ENCODE peak calls at places on chromosome 10, in four cellular contexts. S is pancreas, I is kidney, O is mammary epithelial cell. L is an unnamed sample. For H3K4me1, the result is how much of the 10 kb centered on the place peaks cover.

GRCh38 chr10:119620241-119620753 is 23.5 kb upstream of the TIAL1 start:
- DNase-seq in S (no peak), I (no peak), O (peak), L (no peak)

GRCh38 chr10:97861351-97861750 is 11.7 kb downstream of the GOLGA7B start:
- DNase-seq in S (peak), I (no peak), O (peak), L (peak)

GRCh38 chr10:49736564-49737113 is 25.5 kb downstream of the OGDHL start:
- DNase-seq in S (no peak), I (no peak), O (no peak), L (no peak)

GRCh38 chr10:7351905-7352304 is 58.9 kb downstream of the SFMBT2 start:
- DNase-seq in S (no peak), I (no peak), O (no peak), L (no peak)

GRCh38 chr10:129466703-129467345 is at the start of gene MGMT:
- DNase-seq in S (peak), I (peak), O (peak), L (peak)

GRCh38 chr10:44030132-44030531 is 354.8 kb downstream of the CXCL12 start:
- DNase-seq in S (no peak), I (no peak), O (no peak), L (no peak)

GRCh38 chr10:10007972-10008371 is 1009.7 kb upstream of the CELF2 start:
- DNase-seq in S (no peak), I (no peak), O (no peak), L (no peak)

GRCh38 chr10:70145666-70146488 is 623 bp downstream of the TYSND1 start:
- DNase-seq in S (peak), I (peak), O (peak), L (peak)

GRCh38 chr10:55474258-55474657 is 673.2 kb upstream of the PCDH15 start:
- DNase-seq in S (no peak), I (no peak), O (no peak), L (no peak)

GRCh38 chr10:128059266-128059850 is 66.9 kb downstream of the MKI67 start:
- DNase-seq in S (no peak), I (peak), O (no peak), L (no peak)

GRCh38 chr10:123862421-123863188 is 29.0 kb downstream of the CPXM2 start:
- DNase-seq in S (no peak), I (no peak), O (no peak), L (no peak)

GRCh38 chr10:60967854-60968484 is 24.0 kb upstream of the RHOBTB1 start:
- DNase-seq in S (no peak), I (no peak), O (no peak), L (no peak)

GRCh38 chr10:35257057-35257983 is 79.0 kb upstream of the CCNY start:
- DNase-seq in S (no peak), I (no peak), O (no peak), L (no peak)

GRCh38 chr10:47374611-47375536 is 9.2 kb downstream of the ZNF488 start:
- DNase-seq in S (no peak), I (no peak), O (no peak), L (no peak)

GRCh38 chr10:1872151-1872726 is 134.9 kb upstream of the ADARB2 start:
- DNase-seq in S (no peak), I (no peak), O (no peak), L (no peak)

GRCh38 chr10:24724381-24725228 is 918 bp upstream of the ARHGAP21 start:
- DNase-seq in S (peak), I (peak), O (peak), L (peak)

GRCh38 chr10:48455392-48456151 is 149.1 kb downstream of the MAPK8 start:
- DNase-seq in S (no peak), I (peak), O (no peak), L (no peak)

GRCh38 chr10:22600516-22600915 is 113.9 kb downstream of the PIP4K2A start:
- DNase-seq in S (no peak), I (no peak), O (no peak), L (peak)

GRCh38 chr10:93077860-93078337 is 4.2 kb downstream of the CYP26A1 start:
- DNase-seq in S (no peak), I (no peak), O (no peak), L (no peak)

GRCh38 chr10:480928-481551 is 208.4 kb downstream of the DIP2C start:
- DNase-seq in S (no peak), I (peak), O (no peak), L (peak)

GRCh38 chr10:61841338-61841875 is 60.1 kb upstream of the ARID5B start:
- DNase-seq in S (no peak), I (no peak), O (no peak), L (no peak)

GRCh38 chr10:115996031-115996430 is 277.0 kb downstream of the GFRA1 start:
- DNase-seq in S (no peak), I (no peak), O (no peak), L (no peak)

GRCh38 chr10:34797155-34797554 is 17.9 kb downstream of the PARD3 start:
- DNase-seq in S (no peak), I (no peak), O (no peak), L (no peak)

GRCh38 chr10:95181731-95182130 is 12.3 kb upstream of the ACSM6 start:
- DNase-seq in S (no peak), I (no peak), O (no peak), L (no peak)

GRCh38 chr10:33800545-33800944 is 466.1 kb upstream of the NRP1 start:
- DNase-seq in S (no peak), I (no peak), O (no peak), L (no peak)

GRCh38 chr10:91208645-91209044 is 11.8 kb upstream of the PCGF5 start:
- DNase-seq in S (no peak), I (no peak), O (no peak), L (no peak)
- H3K4me1 ChIP-seq in S (under half), I (under half), O (under half), L (under half)

DNA sequence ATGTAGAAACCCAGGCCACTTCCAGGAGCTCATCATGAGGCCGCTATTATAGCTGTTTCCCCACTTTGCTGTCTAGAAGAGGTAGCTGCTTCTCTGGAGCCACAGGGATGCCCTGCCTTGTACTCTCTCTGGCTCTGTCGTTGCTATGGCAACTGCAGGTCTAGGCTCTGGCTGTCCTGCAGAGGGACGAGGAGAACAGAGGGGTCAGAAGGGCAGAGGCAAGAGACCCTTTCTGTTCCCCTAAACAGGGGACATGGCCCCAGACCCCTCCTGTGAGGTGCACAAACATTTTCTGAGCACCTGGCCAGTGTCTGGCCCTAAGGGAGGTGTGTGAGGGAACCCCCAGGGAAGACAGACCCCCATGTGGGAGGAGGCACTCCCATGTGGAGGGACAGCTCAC is 31.4 kb downstream of the ITPRIP start:
- DNase-seq in S (no peak), I (no peak), O (no peak), L (no peak)
- H3K4me1 ChIP-seq in S (under half), I (under half), O (under half), L (under half)

DNA sequence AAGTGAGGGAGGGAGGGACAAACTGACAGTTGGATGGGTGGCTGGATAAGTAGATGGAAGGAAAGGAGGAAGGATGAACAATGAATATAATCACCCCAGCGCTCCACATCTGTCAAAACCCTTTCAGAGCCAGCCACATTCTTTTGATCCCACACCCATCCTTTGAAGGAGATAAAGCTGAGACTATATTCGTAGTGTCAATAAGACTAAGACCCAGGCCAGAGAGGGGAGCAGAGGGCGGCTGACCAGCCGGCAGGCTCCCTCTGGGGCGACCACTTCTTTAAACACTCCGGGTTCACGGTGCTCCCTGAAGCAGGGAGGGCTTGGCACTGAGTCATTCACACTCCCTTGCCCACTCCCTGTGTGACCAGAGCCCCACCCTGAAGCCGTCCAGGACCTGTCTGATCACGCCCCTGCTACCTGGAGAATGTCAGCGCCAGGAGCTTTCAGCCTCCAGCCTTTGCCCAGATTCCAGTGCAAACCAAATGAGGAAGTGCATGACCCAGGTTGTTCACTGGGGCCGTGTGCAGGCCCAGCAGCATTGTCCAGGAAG is 34.3 kb downstream of the UNC5B start:
- DNase-seq in S (no peak), I (peak), O (peak), L (no peak)
- H3K4me1 ChIP-seq in S (under half), I (half or more), O (half or more), L (half or more)

GRCh38 chr10:111200505-111201186 is 123.8 kb downstream of the ADRA2A start:
- DNase-seq in S (peak), I (no peak), O (no peak), L (no peak)

GRCh38 chr10:111207525-111207924 is 130.7 kb downstream of the ADRA2A start:
- DNase-seq in S (peak), I (no peak), O (no peak), L (peak)

GRCh38 chr10:111204880-111205279 is 128.1 kb downstream of the ADRA2A start:
- DNase-seq in S (no peak), I (no peak), O (no peak), L (no peak)

GRCh38 chr10:111206521-111206920 is 129.7 kb downstream of the ADRA2A start:
- DNase-seq in S (no peak), I (no peak), O (no peak), L (no peak)

DNA sequence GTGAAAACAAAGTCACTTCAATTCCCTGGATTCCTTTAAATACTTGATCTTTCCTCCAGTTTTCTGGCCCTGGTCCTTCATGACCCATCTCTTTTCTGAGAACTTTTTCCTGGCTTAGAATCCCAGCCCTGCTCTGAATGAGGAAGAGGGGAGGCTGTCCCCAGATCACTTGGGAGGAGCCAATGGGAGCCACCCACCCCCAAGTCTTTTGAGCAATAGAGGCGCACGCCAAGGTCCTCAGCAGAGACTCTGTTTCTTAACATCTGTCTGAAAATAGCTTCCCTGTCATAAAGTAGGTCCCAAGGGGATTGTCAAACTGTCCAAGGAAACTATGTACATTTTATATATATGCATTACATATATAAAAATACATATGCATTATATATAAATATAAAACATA is 126.8 kb downstream of the ADRA2A start:
- DNase-seq in S (no peak), I (peak), O (no peak), L (no peak)
- H3K4me1 ChIP-seq in S (under half), I (under half), O (under half), L (under half)

GRCh38 chr10:132410056-132410778 is 13.2 kb downstream of the PWWP2B start:
- DNase-seq in S (peak), I (peak), O (no peak), L (no peak)
- H3K4me1 ChIP-seq in S (half or more), I (half or more), O (under half), L (under half)

DNA sequence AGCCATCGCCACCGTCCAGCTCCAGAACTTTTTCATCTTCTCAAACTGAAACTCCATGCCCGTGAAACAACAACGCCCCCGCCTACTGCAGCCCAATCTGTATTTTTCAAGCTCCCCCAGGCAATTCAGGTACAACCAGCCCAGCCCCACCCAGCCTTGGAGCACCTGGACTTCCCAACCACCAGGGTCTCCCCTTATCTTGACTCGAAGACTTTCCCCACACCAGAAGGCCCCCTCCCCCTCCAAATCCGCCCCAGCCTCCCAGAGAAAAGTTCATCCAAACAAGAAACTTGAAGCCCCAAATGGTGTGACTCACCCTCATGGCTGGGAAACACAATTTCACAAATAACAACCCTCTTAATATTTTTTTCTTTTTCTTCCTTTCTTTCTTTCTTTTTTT is 10.6 kb downstream of the ZCCHC24 start:
- DNase-seq in S (no peak), I (no peak), O (peak), L (no peak)
- H3K4me1 ChIP-seq in S (under half), I (under half), O (under half), L (under half)

DNA sequence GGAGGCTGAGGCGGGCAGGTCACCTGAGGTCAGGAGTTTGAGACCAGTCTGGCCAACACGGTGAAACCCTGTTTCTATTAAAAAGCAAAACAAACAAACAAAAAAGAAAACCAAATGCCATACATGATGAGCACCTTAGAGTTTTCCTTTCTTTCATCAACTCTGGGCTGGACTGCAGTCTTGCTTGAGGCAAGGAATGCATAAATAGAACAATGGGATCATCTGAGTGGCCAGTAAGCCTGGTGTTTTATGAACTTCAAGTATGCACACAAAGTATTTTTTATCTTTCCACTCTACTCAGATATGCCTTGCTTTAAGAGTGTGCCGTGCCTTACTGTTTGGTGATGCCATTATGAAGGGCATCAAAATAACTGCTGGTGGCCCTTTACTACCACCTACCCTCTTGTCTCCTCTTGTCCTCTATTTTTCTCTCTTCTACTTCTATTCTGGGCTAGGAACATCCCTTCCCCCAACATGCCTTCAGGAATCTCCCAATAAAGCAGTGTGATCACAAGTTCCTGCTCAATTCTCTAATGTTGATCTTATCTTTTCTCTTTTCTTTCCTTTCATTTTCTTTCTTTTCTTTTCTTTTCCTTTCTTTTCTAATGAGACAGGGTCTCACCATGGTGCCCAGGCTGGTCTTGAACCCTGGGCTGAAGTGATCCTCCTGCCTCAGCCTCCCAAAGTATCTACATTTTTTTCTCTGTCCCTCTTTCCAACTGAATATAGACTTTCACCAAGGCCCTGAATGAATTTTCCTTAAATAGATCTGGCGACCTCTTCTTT is 10.2 kb downstream of the SCD start:
- DNase-seq in S (no peak), I (no peak), O (no peak), L (no peak)
- H3K4me1 ChIP-seq in S (under half), I (under half), O (under half), L (under half)